ENCODE peak calls at places on chromosomes 3 and 15, in seven cellular contexts. Z, V, G, X, L, H and N are unnamed samples.

GRCh38 chr3:196735751-196736150 is 3.9 kb upstream of the PAK2 start:
- DNase-seq in G (no peak), V (no peak), X (no peak), Z (no peak), L (peak; percentile 29), H (no peak), N (no peak)

GRCh38 chr3:182644800-182645433 is 148.4 kb upstream of the ATP11B start:
- DNase-seq in V (no peak), L (no peak), H (no peak), X (no peak), G (no peak), Z (no peak), N (no peak)

GRCh38 chr3:8201011-8201410 is 300.6 kb upstream of the LMCD1 start:
- DNase-seq in V (no peak), L (no peak), H (no peak), X (no peak), Z (no peak), G (no peak), N (no peak)

GRCh38 chr3:197001106-197001971 is 28.3 kb downstream of the MELTF start:
- DNase-seq in V (peak; percentile 26), L (no peak), X (no peak), G (no peak), H (peak; percentile 67), Z (no peak), N (no peak)

GRCh38 chr3:156705761-156706631 is 31.6 kb downstream of the TIPARP start:
- DNase-seq in L (no peak), X (no peak), G (peak; percentile 63), V (no peak), H (no peak), Z (no peak), N (no peak)

GRCh38 chr15:48913141-48913540 is 35.2 kb downstream of the EID1 start:
- DNase-seq in Z (no peak), L (no peak), V (no peak), G (no peak), X (no peak), H (no peak), N (no peak)

GRCh38 chr15:65192016-65192415 is 6.9 kb upstream of the CLPX start:
- DNase-seq in G (no peak), Z (no peak), V (no peak), H (no peak), X (no peak), L (peak; percentile 30), N (no peak)

GRCh38 chr3:24615177-24615576 is 120.5 kb upstream of the THRB start:
- DNase-seq in Z (no peak), X (no peak), H (no peak), V (no peak), L (no peak), G (no peak), N (no peak)

GRCh38 chr15:80010131-80010673 is 39.2 kb upstream of the BCL2A1 start:
- DNase-seq in X (no peak), V (no peak), L (peak; percentile 16), Z (no peak), H (no peak), G (no peak), N (no peak)

GRCh38 chr15:36808401-36809160 is 229.2 kb downstream of the CDIN1 start:
- DNase-seq in Z (no peak), G (no peak), L (peak; percentile 38), V (no peak), X (no peak), H (no peak), N (no peak)

GRCh38 chr15:98951004-98951403 is 56.6 kb downstream of the PGPEP1L start:
- DNase-seq in X (no peak), H (no peak), G (no peak), Z (no peak), V (no peak), L (no peak), N (no peak)

GRCh38 chr3:81465510-81465909 is 295.9 kb downstream of the GBE1 start:
- DNase-seq in G (no peak), Z (no peak), H (no peak), V (no peak), L (peak; percentile 60), X (no peak), N (no peak)

GRCh38 chr15:69976366-69976994 is 121.2 kb downstream of the TLE3 start:
- DNase-seq in H (no peak), V (no peak), L (peak; percentile 71), G (peak; percentile 65), Z (no peak), X (no peak), N (no peak)

GRCh38 chr3:128922804-128923459 is 43.5 kb downstream of the ACAD9 start:
- DNase-seq in Z (no peak), L (no peak), X (no peak), G (no peak), V (peak; percentile 15), H (no peak), N (no peak)

GRCh38 chr3:87218560-87218959 is 8.5 kb upstream of the CHMP2B start:
- DNase-seq in V (no peak), G (no peak), Z (no peak), L (no peak), H (no peak), X (no peak), N (no peak)

GRCh38 chr15:74008901-74009300 is 14.4 kb downstream of the PML start:
- DNase-seq in G (no peak), L (no peak), X (no peak), V (no peak), H (no peak), Z (no peak), N (no peak)

GRCh38 chr3:153285194-153285641 is 123.2 kb downstream of the RAP2B start:
- DNase-seq in V (no peak), G (peak; percentile 45), X (no peak), H (no peak), L (peak; percentile 68), Z (no peak), N (no peak)

GRCh38 chr15:68310811-68311463 is 33.4 kb downstream of the FEM1B start:
- DNase-seq in L (no peak), H (peak; percentile 37), Z (no peak), X (no peak), V (no peak), G (no peak), N (no peak)

GRCh38 chr3:71393093-71393492 is 190.4 kb downstream of the FOXP1 start:
- DNase-seq in V (no peak), X (no peak), L (no peak), G (no peak), Z (no peak), H (no peak), N (no peak)

GRCh38 chr3:174891524-174892203 is 32.5 kb downstream of the NAALADL2 start:
- DNase-seq in G (no peak), Z (no peak), H (no peak), X (no peak), V (no peak), L (peak; percentile 46), N (no peak)

GRCh38 chr3:2597615-2598014 is 498.9 kb downstream of the CNTN4 start:
- DNase-seq in Z (no peak), X (no peak), L (no peak), G (no peak), H (no peak), V (no peak), N (no peak)

GRCh38 chr3:67382551-67382950 is 271.9 kb downstream of the SUCLG2 start:
- DNase-seq in G (no peak), L (peak; percentile 14), H (no peak), Z (no peak), X (no peak), V (no peak), N (no peak)

GRCh38 chr3:184284696-184285095 is 8.9 kb downstream of the ECE2 start:
- DNase-seq in L (peak; percentile 85), V (peak; percentile 61), Z (no peak), H (no peak), X (no peak), G (peak; percentile 57), N (no peak)